ENCODE peak calls at places on chromosome 20, in four cellular contexts. I is lung, S is AG04450, B is uterus. O is an unnamed sample.

GRCh38 chr20:57442888-57443239 is 51.7 kb downstream of the RBM38 start:
- DNase-seq in I (no peak), S (no peak), B (no peak), O (no peak)

GRCh38 chr20:2283706-2284423 is 11.9 kb upstream of the TGM3 start:
- DNase-seq in I (peak; percentile 46), S (no peak), B (no peak), O (no peak)

GRCh38 chr20:32040142-32040953 is 11.7 kb upstream of the HCK start:
- DNase-seq in I (peak; percentile 60), S (no peak), B (no peak), O (no peak)

GRCh38 chr20:5096463-5096862 is 23.3 kb downstream of the PCNA start:
- DNase-seq in I (no peak), S (no peak), B (no peak), O (no peak)

GRCh38 chr20:37296371-37296770 is 6.9 kb downstream of the MANBAL start:
- DNase-seq in I (no peak), S (no peak), B (no peak), O (no peak)

GRCh38 chr20:56222945-56223344 is 25.6 kb upstream of the MC3R start:
- DNase-seq in I (no peak), S (no peak), B (no peak), O (no peak)

GRCh38 chr20:46056027-46056833 is 27.2 kb downstream of the SLC12A5 start:
- DNase-seq in I (no peak), S (no peak), B (no peak), O (no peak)

GRCh38 chr20:10659651-10660601 is 13.9 kb downstream of the JAG1 start:
- DNase-seq in I (peak; percentile 82), S (no peak), B (peak; percentile 5), O (no peak)

GRCh38 chr20:37600486-37600885 is 72.8 kb upstream of the BLCAP start:
- DNase-seq in I (no peak), S (no peak), B (no peak), O (no peak)

GRCh38 chr20:11015440-11015839 is 341.6 kb upstream of the JAG1 start:
- DNase-seq in I (no peak), S (no peak), B (no peak), O (no peak)

GRCh38 chr20:12874933-12875332 is 133.8 kb upstream of the SPTLC3 start:
- DNase-seq in I (no peak), S (no peak), B (no peak), O (no peak)

GRCh38 chr20:41279546-41280225 is 37.8 kb downstream of the ZHX3 start:
- DNase-seq in I (no peak), S (no peak), B (no peak), O (no peak)

GRCh38 chr20:2236266-2236665 is 59.5 kb upstream of the TGM3 start:
- DNase-seq in I (no peak), S (no peak), B (no peak), O (no peak)

GRCh38 chr20:16129411-16129810 is 443.8 kb downstream of the KIF16B start:
- DNase-seq in I (no peak), S (no peak), B (no peak), O (no peak)

GRCh38 chr20:51801220-51801991 is 915 bp downstream of the SALL4 start:
- DNase-seq in I (no peak), S (no peak), B (no peak), O (peak; percentile 47)
- TF ChIP-seq CTCF in I (no peak), S (peak; percentile 17), B (no peak), O (peak; percentile 36)

GRCh38 chr20:25195962-25196700 is 619 bp downstream of the ENTPD6 start:
- DNase-seq in I (no peak), S (no peak), B (no peak), O (peak; percentile 14)

GRCh38 chr20:25197173-25197869 is 1.8 kb downstream of the ENTPD6 start:
- DNase-seq in I (no peak), S (no peak), B (no peak), O (no peak)

GRCh38 chr20:25194333-25194972 is 1.1 kb upstream of the ENTPD6 start:
- DNase-seq in I (no peak), S (no peak), B (no peak), O (no peak)

GRCh38 chr20:25196701-25197120 is 1.2 kb downstream of the ENTPD6 start:
- DNase-seq in I (no peak), S (no peak), B (no peak), O (no peak)

GRCh38 chr20:25195014-25195961 is at the start of gene ENTPD6:
- DNase-seq in I (peak; percentile 91), S (peak; percentile 64), B (peak; percentile 90), O (peak; percentile 95)
- TF ChIP-seq CTCF in I (no peak), S (peak; percentile 34), B (no peak), O (no peak)

GRCh38 chr20:38934530-38934929 is 8.3 kb downstream of the FAM83D start:
- DNase-seq in I (no peak), S (no peak), B (no peak), O (no peak)

GRCh38 chr20:38935967-38936407 is 9.8 kb downstream of the FAM83D start:
- DNase-seq in I (no peak), S (no peak), B (no peak), O (no peak)

GRCh38 chr20:38932457-38933120 is 6.4 kb downstream of the FAM83D start:
- DNase-seq in I (no peak), S (peak; percentile 7), B (no peak), O (no peak)

GRCh38 chr20:38937000-38937399 is 10.8 kb downstream of the FAM83D start:
- DNase-seq in I (no peak), S (no peak), B (no peak), O (no peak)

DNA sequence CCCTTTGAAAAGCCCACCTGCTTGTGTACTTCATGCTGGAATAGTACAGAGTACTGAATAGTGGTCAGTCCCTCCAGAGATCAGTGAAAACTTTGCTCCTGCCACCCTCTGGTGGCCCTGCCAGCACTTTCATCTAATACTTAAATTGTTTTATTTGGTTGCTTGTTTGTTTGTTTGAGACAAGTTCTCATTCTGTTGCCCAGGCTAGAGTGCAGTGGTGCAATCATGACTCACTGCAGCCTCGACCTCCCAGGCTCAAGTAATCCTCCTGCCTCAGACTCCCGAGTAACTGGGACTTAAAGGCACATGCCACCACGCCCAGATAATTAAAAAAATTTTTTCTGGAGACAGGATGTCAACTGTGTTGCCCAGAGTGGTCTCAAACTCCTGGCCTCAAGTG is 9.1 kb downstream of the FAM83D start:
- DNase-seq in I (no peak), S (no peak), B (no peak), O (no peak)
- TF ChIP-seq CTCF in I (no peak), S (peak; percentile 14), B (no peak), O (peak; percentile 26)

GRCh38 chr20:34268145-34268544 is 26.9 kb downstream of the ASIP start:
- DNase-seq in I (no peak), S (no peak), B (no peak), O (no peak)

GRCh38 chr20:34269996-34270627 is 28.9 kb downstream of the ASIP start:
- DNase-seq in I (no peak), S (no peak), B (peak; percentile 80), O (no peak)

GRCh38 chr20:34264141-34264540 is 22.9 kb downstream of the ASIP start:
- DNase-seq in I (no peak), S (no peak), B (no peak), O (no peak)

GRCh38 chr20:34271961-34272360 is 30.7 kb downstream of the ASIP start:
- DNase-seq in I (no peak), S (no peak), B (no peak), O (no peak)

GRCh38 chr20:34268851-34269668 is 27.8 kb downstream of the ASIP start:
- DNase-seq in I (no peak), S (no peak), B (peak; percentile 24), O (no peak)
- TF ChIP-seq CTCF in I (no peak), S (no peak), B (no peak), O (no peak)

GRCh38 chr20:15107952-15108351 is 770.5 kb upstream of the FLRT3 start:
- DNase-seq in I (no peak), S (no peak), B (no peak), O (no peak)

GRCh38 chr20:15111654-15112053 is 774.2 kb upstream of the FLRT3 start:
- DNase-seq in I (no peak), S (no peak), B (no peak), O (no peak)

GRCh38 chr20:15109494-15109893 is 772.1 kb upstream of the FLRT3 start:
- DNase-seq in I (no peak), S (no peak), B (no peak), O (no peak)

DNA sequence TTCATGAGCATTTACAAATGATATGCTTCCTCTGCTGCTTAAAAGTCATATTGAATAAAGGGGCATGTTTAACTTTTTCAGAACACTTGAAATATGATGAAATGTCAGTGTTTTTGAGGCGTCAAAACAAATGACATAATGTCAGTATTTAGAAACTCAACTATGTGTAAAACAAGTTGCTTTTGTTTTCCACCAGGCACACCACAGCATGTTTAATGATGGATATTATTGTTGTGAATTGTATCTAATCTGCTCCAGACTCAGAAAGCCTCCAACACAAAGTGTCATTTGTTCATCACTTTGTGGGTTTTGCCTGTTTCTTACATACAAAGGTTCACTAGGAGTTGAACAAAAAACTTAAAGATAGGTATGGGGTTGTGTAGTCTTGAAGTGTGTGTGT is 776.0 kb upstream of the FLRT3 start:
- DNase-seq in I (no peak), S (no peak), B (no peak), O (no peak)
- TF ChIP-seq CTCF in I (no peak), S (no peak), B (no peak), O (no peak)

DNA sequence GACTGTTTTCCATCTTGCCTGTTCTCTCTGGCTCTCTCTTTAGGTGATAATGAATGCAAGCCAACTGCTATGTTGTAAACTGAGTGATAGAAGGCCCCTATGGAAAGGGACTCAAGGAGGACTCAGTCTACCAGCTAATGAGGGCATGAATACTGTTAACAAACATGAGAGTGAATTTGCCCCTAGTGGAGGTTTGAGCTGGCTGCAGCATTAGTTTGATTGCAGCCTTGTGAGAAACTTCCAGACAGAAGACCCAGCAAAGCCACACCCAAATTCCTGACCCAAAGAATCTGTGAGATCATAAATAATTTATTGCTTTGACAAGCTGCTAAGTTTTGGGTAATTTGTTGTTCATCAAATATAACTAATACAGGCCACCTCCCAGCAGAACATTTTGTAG is 50.0 kb upstream of the PLCB1 start:
- DNase-seq in I (no peak), S (no peak), B (no peak), O (no peak)
- TF ChIP-seq CTCF in I (no peak), S (peak; percentile 45), B (no peak), O (peak; percentile 55)

DNA sequence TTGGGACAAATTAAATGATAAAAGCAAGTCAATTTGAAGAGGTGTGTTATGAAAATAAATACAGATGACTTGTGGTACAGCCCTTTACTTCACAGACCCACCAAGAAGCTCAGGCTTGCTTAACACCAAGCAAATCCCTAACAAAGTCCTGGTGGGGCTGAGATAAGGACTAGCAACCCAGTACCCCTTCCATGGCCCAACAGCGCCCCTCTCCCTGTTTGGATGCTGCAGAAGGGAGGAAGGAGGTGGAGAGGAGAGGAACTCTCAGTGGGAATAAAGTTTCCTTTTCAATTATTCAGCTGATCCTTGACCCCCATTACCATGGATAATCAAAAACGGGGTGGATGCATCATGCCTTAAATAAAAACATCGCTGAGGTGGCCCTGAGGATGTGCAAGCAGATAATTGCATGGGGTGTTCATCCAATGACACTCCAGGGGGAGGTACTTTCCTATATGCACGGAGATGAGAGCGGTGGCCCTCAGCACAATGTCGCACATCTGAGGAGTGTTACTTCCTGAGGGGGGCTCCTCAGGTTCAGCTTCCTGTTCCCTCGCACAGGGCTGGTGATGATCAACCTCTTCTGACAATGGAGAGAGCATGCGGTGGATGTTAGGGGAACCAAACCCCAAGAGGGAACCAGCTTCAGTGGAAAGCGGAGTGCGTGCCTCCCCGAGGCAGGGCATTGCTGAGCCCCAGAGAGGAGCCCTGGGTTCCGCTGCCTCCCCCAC is 4.4 kb upstream of the ZNF831 start:
- DNase-seq in I (no peak), S (no peak), B (no peak), O (no peak)
- TF ChIP-seq CTCF in I (no peak), S (no peak), B (no peak), O (no peak)